ENCODE peak calls at places on chromosomes 5 and 9, in ten cellular contexts. A is uterus, P is stomach, S is right cardiac atrium, E is GM12878, V is foreskin keratinocyte, M is ovary, B is heart left ventricle, D is iPS DF 6.9, N is adipocyte. Y is an unnamed sample.

GRCh38 chr5:173329370-173330150 is 1.3 kb upstream of the STC2 start:
- DNase-seq in A (no peak), P (no peak), S (no peak), E (peak; percentile 25), V (no peak), M (no peak), B (peak; percentile 44), D (no peak), N (peak; percentile 78), Y (no peak)

GRCh38 chr9:131873891-131874440 is 134.1 kb upstream of the RAPGEF1 start:
- DNase-seq in A (no peak), P (no peak), S (no peak), E (no peak), V (no peak), M (no peak), B (no peak), D (no peak), N (no peak), Y (no peak)

GRCh38 chr5:150135557-150135956 is 20.1 kb downstream of the PDGFRB start:
- DNase-seq in A (no peak), P (no peak), S (no peak), E (no peak), V (no peak), M (no peak), B (no peak), D (no peak), N (no peak), Y (no peak)

GRCh38 chr5:14190194-14191164 is 47.3 kb downstream of the TRIO start:
- DNase-seq in A (peak; percentile 56), P (no peak), S (peak; percentile 51), E (no peak), V (peak; percentile 100), M (no peak), B (no peak), D (no peak), N (peak; percentile 95), Y (peak; percentile 55)

GRCh38 chr5:172078726-172079345 is 72.4 kb upstream of the FBXW11 start:
- DNase-seq in A (no peak), P (peak; percentile 54), S (peak; percentile 62), E (no peak), V (no peak), M (peak; percentile 54), B (peak; percentile 71), D (no peak), N (no peak), Y (no peak)

GRCh38 chr5:175753536-175753890 is 95.6 kb downstream of the HRH2 start:
- DNase-seq in A (no peak), P (no peak), S (no peak), E (no peak), V (no peak), M (no peak), B (no peak), D (no peak), N (no peak), Y (no peak)

GRCh38 chr5:52837068-52837467 is 49.4 kb downstream of the ITGA1 start:
- DNase-seq in A (peak; percentile 46), P (no peak), S (no peak), E (no peak), V (no peak), M (no peak), B (no peak), D (no peak), N (peak; percentile 40), Y (no peak)

GRCh38 chr5:176394881-176395675 is 6.5 kb downstream of the HIGD2A start:
- DNase-seq in A (no peak), P (no peak), S (peak; percentile 58), E (no peak), V (no peak), M (peak; percentile 88), B (peak; percentile 86), D (no peak), N (no peak), Y (no peak)

GRCh38 chr9:132079391-132080071 is at the start of gene MED27:
- DNase-seq in A (peak; percentile 93), P (peak; percentile 96), S (peak; percentile 93), E (peak; percentile 71), V (peak; percentile 77), M (peak; percentile 94), B (peak; percentile 95), D (peak; percentile 57), N (peak; percentile 98), Y (peak; percentile 92)

GRCh38 chr5:76542887-76543690 is 80.1 kb downstream of the F2RL2 start:
- DNase-seq in A (no peak), P (peak; percentile 42), S (peak; percentile 15), E (no peak), V (no peak), M (no peak), B (no peak), D (no peak), N (no peak), Y (no peak)

GRCh38 chr5:125367702-125368101 is 621.3 kb upstream of the ZNF608 start:
- DNase-seq in A (no peak), P (no peak), S (no peak), E (no peak), V (no peak), M (no peak), B (no peak), D (no peak), N (peak; percentile 57), Y (no peak)

GRCh38 chr5:33311893-33312292 is 128.9 kb upstream of the TARS1 start:
- DNase-seq in A (no peak), P (no peak), S (no peak), E (no peak), V (peak; percentile 95), M (no peak), B (no peak), D (no peak), N (peak; percentile 68), Y (no peak)

GRCh38 chr5:65818592-65818991 is 96.6 kb downstream of the NLN start:
- DNase-seq in A (no peak), P (peak; percentile 57), S (no peak), E (no peak), V (no peak), M (no peak), B (no peak), D (no peak), N (no peak), Y (no peak)

GRCh38 chr9:124014355-124015026 is 2.9 kb downstream of the LHX2 start:
- DNase-seq in A (no peak), P (no peak), S (no peak), E (no peak), V (no peak), M (no peak), B (no peak), D (no peak), N (no peak), Y (no peak)

GRCh38 chr9:124012368-124013262 is 1.0 kb downstream of the LHX2 start:
- DNase-seq in A (no peak), P (no peak), S (no peak), E (no peak), V (no peak), M (no peak), B (no peak), D (no peak), N (no peak), Y (no peak)

GRCh38 chr9:124011460-124012301 is at the start of gene LHX2:
- DNase-seq in A (no peak), P (peak; percentile 37), S (peak; percentile 75), E (no peak), V (peak; percentile 42), M (peak; percentile 57), B (peak; percentile 71), D (no peak), N (peak; percentile 65), Y (peak; percentile 51)

GRCh38 chr9:124015091-124015660 is 3.6 kb downstream of the LHX2 start:
- DNase-seq in A (no peak), P (no peak), S (no peak), E (no peak), V (no peak), M (no peak), B (no peak), D (no peak), N (no peak), Y (no peak)

GRCh38 chr9:124013263-124014211 is 2.0 kb downstream of the LHX2 start:
- DNase-seq in A (no peak), P (no peak), S (no peak), E (no peak), V (no peak), M (no peak), B (no peak), D (no peak), N (no peak), Y (no peak)
- H3K4me1 ChIP-seq in A (peaks cover 34% of the 10 kb centered on the region), P (peaks cover 72% of the 10 kb centered on the region), S (peaks cover 4% of the 10 kb centered on the region), E (peaks cover 18% of the 10 kb centered on the region), V (no peaks in the 10 kb centered on the region), M (peaks cover 7% of the 10 kb centered on the region), B (peaks cover 30% of the 10 kb centered on the region), D (peaks cover 7% of the 10 kb centered on the region), N (peaks cover 4% of the 10 kb centered on the region), Y (peaks cover 6% of the 10 kb centered on the region)

GRCh38 chr5:57173318-57174127 is at the start of gene GPBP1:
- DNase-seq in A (peak; percentile 100), P (peak; percentile 98), S (peak; percentile 99), E (peak; percentile 94), V (peak; percentile 98), M (peak; percentile 98), B (peak; percentile 99), D (peak; percentile 91), N (peak; percentile 100), Y (peak; percentile 99)

GRCh38 chr5:57172466-57172961 is 1.3 kb upstream of the GPBP1 start:
- DNase-seq in A (no peak), P (no peak), S (no peak), E (no peak), V (peak; percentile 64), M (no peak), B (no peak), D (no peak), N (peak; percentile 57), Y (no peak)

GRCh38 chr5:57171818-57172465 is 1.9 kb upstream of the GPBP1 start:
- DNase-seq in A (no peak), P (peak; percentile 37), S (no peak), E (no peak), V (peak; percentile 66), M (peak; percentile 42), B (no peak), D (no peak), N (no peak), Y (no peak)

GRCh38 chr5:57174128-57174849 is 430 bp downstream of the GPBP1 start:
- DNase-seq in A (no peak), P (peak; percentile 41), S (no peak), E (no peak), V (peak; percentile 43), M (no peak), B (no peak), D (no peak), N (peak; percentile 63), Y (peak; percentile 30)

GRCh38 chr5:57173026-57173317 is 887 bp upstream of the GPBP1 start:
- DNase-seq in A (no peak), P (no peak), S (no peak), E (no peak), V (no peak), M (no peak), B (no peak), D (no peak), N (no peak), Y (no peak)
- H3K4me1 ChIP-seq in A (no peaks in the 10 kb centered on the region), P (peaks cover 15% of the 10 kb centered on the region), S (no peaks in the 10 kb centered on the region), E (no peaks in the 10 kb centered on the region), V (peaks cover 5% of the 10 kb centered on the region), M (peaks cover 5% of the 10 kb centered on the region), B (peaks cover 16% of the 10 kb centered on the region), D (no peaks in the 10 kb centered on the region), N (peaks cover 23% of the 10 kb centered on the region), Y (peaks cover 13% of the 10 kb centered on the region)

GRCh38 chr9:134370213-134370492 is 43.9 kb downstream of the RXRA start:
- DNase-seq in A (no peak), P (no peak), S (no peak), E (no peak), V (no peak), M (peak; percentile 71), B (no peak), D (no peak), N (no peak), Y (peak; percentile 78)
- H3K4me1 ChIP-seq in A (peaks cover 68% of the 10 kb centered on the region), P (peaks cover 83% of the 10 kb centered on the region), S (peaks cover 34% of the 10 kb centered on the region), E (no peaks in the 10 kb centered on the region), V (peaks cover 17% of the 10 kb centered on the region), M (peaks cover 52% of the 10 kb centered on the region), B (peaks cover 80% of the 10 kb centered on the region), D (peaks cover 1% of the 10 kb centered on the region), N (peaks cover 60% of the 10 kb centered on the region), Y (peaks cover 92% of the 10 kb centered on the region)

GRCh38 chr5:132456553-132457361 is 33.8 kb downstream of the IRF1 start:
- DNase-seq in A (peak; percentile 56), P (peak; percentile 62), S (peak; percentile 68), E (peak; percentile 73), V (no peak), M (peak; percentile 30), B (peak; percentile 81), D (no peak), N (peak; percentile 47), Y (peak; percentile 82)
- H3K4me1 ChIP-seq in A (no peaks in the 10 kb centered on the region), P (peaks cover 60% of the 10 kb centered on the region), S (peaks cover 23% of the 10 kb centered on the region), E (peaks cover 63% of the 10 kb centered on the region), V (peaks cover 15% of the 10 kb centered on the region), M (no peaks in the 10 kb centered on the region), B (peaks cover 33% of the 10 kb centered on the region), D (peaks cover 6% of the 10 kb centered on the region), N (peaks cover 49% of the 10 kb centered on the region), Y (peaks cover 36% of the 10 kb centered on the region)

Y was measured in psoas muscle.